ENCODE peak calls at places on chromosomes 4 and X, in eight cellular contexts. One of them, this sample, is unnamed.

GRCh38 chrX:52346462-52347165 is 22.2 kb upstream of the XAGE2 start:
- DNase-seq in transverse colon: no peak
- DNase-seq in iPS-NIHi11: no peak
- DNase-seq in activated T-cell treated with anti-CD3 and anti-CD28 coated beads, Interleukin-2, amount 50 U/mL, for 24 hours: peak
- DNase-seq in myocyte: no peak
- DNase-seq in stimulated activated CD8-positive, alpha-beta memory T cell treated with anti-CD3 and anti-CD28 coated beads, Interleukin-4, amount 100 ng/mL, for 24 hours: no peak
- DNase-seq in sciatic nerve: no peak
- DNase-seq in right lobe of liver: no peak
- DNase-seq in this sample: no peak

GRCh38 chrX:143027262-143027661 is 1.5 kb downstream of the SPANXN4 start:
- DNase-seq in transverse colon: no peak
- DNase-seq in iPS-NIHi11: no peak
- DNase-seq in activated T-cell treated with anti-CD3 and anti-CD28 coated beads, Interleukin-2, amount 50 U/mL, for 24 hours: no peak
- DNase-seq in myocyte: no peak
- DNase-seq in stimulated activated CD8-positive, alpha-beta memory T cell treated with anti-CD3 and anti-CD28 coated beads, Interleukin-4, amount 100 ng/mL, for 24 hours: no peak
- DNase-seq in sciatic nerve: no peak
- DNase-seq in right lobe of liver: no peak
- DNase-seq in this sample: no peak

GRCh38 chr4:7719354-7720174 is 220.1 kb downstream of the AFAP1 start:
- DNase-seq in transverse colon: peak
- DNase-seq in iPS-NIHi11: peak
- DNase-seq in activated T-cell treated with anti-CD3 and anti-CD28 coated beads, Interleukin-2, amount 50 U/mL, for 24 hours: peak
- DNase-seq in myocyte: peak
- DNase-seq in stimulated activated CD8-positive, alpha-beta memory T cell treated with anti-CD3 and anti-CD28 coated beads, Interleukin-4, amount 100 ng/mL, for 24 hours: peak
- DNase-seq in sciatic nerve: peak
- DNase-seq in right lobe of liver: peak
- DNase-seq in this sample: no peak

GRCh38 chr4:108425988-108426387 is 194.4 kb upstream of the RPL34 start:
- DNase-seq in transverse colon: no peak
- DNase-seq in iPS-NIHi11: no peak
- DNase-seq in activated T-cell treated with anti-CD3 and anti-CD28 coated beads, Interleukin-2, amount 50 U/mL, for 24 hours: no peak
- DNase-seq in myocyte: peak
- DNase-seq in stimulated activated CD8-positive, alpha-beta memory T cell treated with anti-CD3 and anti-CD28 coated beads, Interleukin-4, amount 100 ng/mL, for 24 hours: no peak
- DNase-seq in sciatic nerve: no peak
- DNase-seq in right lobe of liver: no peak
- DNase-seq in this sample: no peak

GRCh38 chr4:73021634-73022033 is 47.9 kb downstream of the COX18 start:
- DNase-seq in transverse colon: no peak
- DNase-seq in iPS-NIHi11: peak
- DNase-seq in activated T-cell treated with anti-CD3 and anti-CD28 coated beads, Interleukin-2, amount 50 U/mL, for 24 hours: no peak
- DNase-seq in myocyte: peak
- DNase-seq in stimulated activated CD8-positive, alpha-beta memory T cell treated with anti-CD3 and anti-CD28 coated beads, Interleukin-4, amount 100 ng/mL, for 24 hours: no peak
- DNase-seq in sciatic nerve: no peak
- DNase-seq in right lobe of liver: no peak
- DNase-seq in this sample: no peak

GRCh38 chrX:53398216-53398615 is 24.2 kb downstream of the SMC1A start:
- DNase-seq in transverse colon: no peak
- DNase-seq in iPS-NIHi11: no peak
- DNase-seq in activated T-cell treated with anti-CD3 and anti-CD28 coated beads, Interleukin-2, amount 50 U/mL, for 24 hours: no peak
- DNase-seq in myocyte: no peak
- DNase-seq in stimulated activated CD8-positive, alpha-beta memory T cell treated with anti-CD3 and anti-CD28 coated beads, Interleukin-4, amount 100 ng/mL, for 24 hours: no peak
- DNase-seq in sciatic nerve: no peak
- DNase-seq in right lobe of liver: no peak
- DNase-seq in this sample: no peak

GRCh38 chr4:143381171-143382118 is 44.8 kb downstream of the GAB1 start:
- DNase-seq in transverse colon: peak
- DNase-seq in iPS-NIHi11: no peak
- DNase-seq in activated T-cell treated with anti-CD3 and anti-CD28 coated beads, Interleukin-2, amount 50 U/mL, for 24 hours: no peak
- DNase-seq in myocyte: peak
- DNase-seq in stimulated activated CD8-positive, alpha-beta memory T cell treated with anti-CD3 and anti-CD28 coated beads, Interleukin-4, amount 100 ng/mL, for 24 hours: no peak
- DNase-seq in sciatic nerve: peak
- DNase-seq in right lobe of liver: peak
- DNase-seq in this sample: peak

GRCh38 chr4:150078041-150078995 is at the start of gene DCLK2:
- DNase-seq in transverse colon: peak
- DNase-seq in iPS-NIHi11: peak
- DNase-seq in activated T-cell treated with anti-CD3 and anti-CD28 coated beads, Interleukin-2, amount 50 U/mL, for 24 hours: peak
- DNase-seq in myocyte: peak
- DNase-seq in stimulated activated CD8-positive, alpha-beta memory T cell treated with anti-CD3 and anti-CD28 coated beads, Interleukin-4, amount 100 ng/mL, for 24 hours: no peak
- DNase-seq in sciatic nerve: peak
- DNase-seq in right lobe of liver: peak
- DNase-seq in this sample: peak

GRCh38 chr4:118869808-118870342 is 18.8 kb upstream of the SYNPO2 start:
- DNase-seq in transverse colon: no peak
- DNase-seq in iPS-NIHi11: no peak
- DNase-seq in activated T-cell treated with anti-CD3 and anti-CD28 coated beads, Interleukin-2, amount 50 U/mL, for 24 hours: no peak
- DNase-seq in myocyte: peak
- DNase-seq in stimulated activated CD8-positive, alpha-beta memory T cell treated with anti-CD3 and anti-CD28 coated beads, Interleukin-4, amount 100 ng/mL, for 24 hours: no peak
- DNase-seq in sciatic nerve: no peak
- DNase-seq in right lobe of liver: no peak
- DNase-seq in this sample: no peak

GRCh38 chr4:76572224-76572623 is 137.2 kb downstream of the SHROOM3 start:
- DNase-seq in transverse colon: no peak
- DNase-seq in iPS-NIHi11: no peak
- DNase-seq in activated T-cell treated with anti-CD3 and anti-CD28 coated beads, Interleukin-2, amount 50 U/mL, for 24 hours: no peak
- DNase-seq in myocyte: no peak
- DNase-seq in stimulated activated CD8-positive, alpha-beta memory T cell treated with anti-CD3 and anti-CD28 coated beads, Interleukin-4, amount 100 ng/mL, for 24 hours: no peak
- DNase-seq in sciatic nerve: no peak
- DNase-seq in right lobe of liver: no peak
- DNase-seq in this sample: no peak

GRCh38 chr4:36196145-36196925 is 48.0 kb downstream of the ARAP2 start:
- DNase-seq in transverse colon: no peak
- DNase-seq in iPS-NIHi11: no peak
- DNase-seq in activated T-cell treated with anti-CD3 and anti-CD28 coated beads, Interleukin-2, amount 50 U/mL, for 24 hours: no peak
- DNase-seq in myocyte: no peak
- DNase-seq in stimulated activated CD8-positive, alpha-beta memory T cell treated with anti-CD3 and anti-CD28 coated beads, Interleukin-4, amount 100 ng/mL, for 24 hours: no peak
- DNase-seq in sciatic nerve: no peak
- DNase-seq in right lobe of liver: no peak
- DNase-seq in this sample: no peak

GRCh38 chr4:91025240-91026173 is 898.3 kb downstream of the CCSER1 start:
- DNase-seq in transverse colon: no peak
- DNase-seq in iPS-NIHi11: no peak
- DNase-seq in activated T-cell treated with anti-CD3 and anti-CD28 coated beads, Interleukin-2, amount 50 U/mL, for 24 hours: no peak
- DNase-seq in myocyte: no peak
- DNase-seq in stimulated activated CD8-positive, alpha-beta memory T cell treated with anti-CD3 and anti-CD28 coated beads, Interleukin-4, amount 100 ng/mL, for 24 hours: no peak
- DNase-seq in sciatic nerve: no peak
- DNase-seq in right lobe of liver: no peak
- DNase-seq in this sample: no peak

GRCh38 chr4:110073045-110073845 is 125.2 kb downstream of the ELOVL6 start:
- DNase-seq in transverse colon: no peak
- DNase-seq in iPS-NIHi11: no peak
- DNase-seq in activated T-cell treated with anti-CD3 and anti-CD28 coated beads, Interleukin-2, amount 50 U/mL, for 24 hours: no peak
- DNase-seq in myocyte: no peak
- DNase-seq in stimulated activated CD8-positive, alpha-beta memory T cell treated with anti-CD3 and anti-CD28 coated beads, Interleukin-4, amount 100 ng/mL, for 24 hours: no peak
- DNase-seq in sciatic nerve: no peak
- DNase-seq in right lobe of liver: peak
- DNase-seq in this sample: no peak

GRCh38 chrX:148609766-148610698 is 109.6 kb downstream of the AFF2 start:
- DNase-seq in transverse colon: no peak
- DNase-seq in iPS-NIHi11: peak
- DNase-seq in activated T-cell treated with anti-CD3 and anti-CD28 coated beads, Interleukin-2, amount 50 U/mL, for 24 hours: no peak
- DNase-seq in myocyte: peak
- DNase-seq in stimulated activated CD8-positive, alpha-beta memory T cell treated with anti-CD3 and anti-CD28 coated beads, Interleukin-4, amount 100 ng/mL, for 24 hours: no peak
- DNase-seq in sciatic nerve: no peak
- DNase-seq in right lobe of liver: no peak
- DNase-seq in this sample: no peak

GRCh38 chr4:89416968-89417367 is 109.4 kb upstream of the GPRIN3 start:
- DNase-seq in transverse colon: no peak
- DNase-seq in iPS-NIHi11: no peak
- DNase-seq in activated T-cell treated with anti-CD3 and anti-CD28 coated beads, Interleukin-2, amount 50 U/mL, for 24 hours: no peak
- DNase-seq in myocyte: no peak
- DNase-seq in stimulated activated CD8-positive, alpha-beta memory T cell treated with anti-CD3 and anti-CD28 coated beads, Interleukin-4, amount 100 ng/mL, for 24 hours: no peak
- DNase-seq in sciatic nerve: no peak
- DNase-seq in right lobe of liver: no peak
- DNase-seq in this sample: no peak

GRCh38 chr4:83751336-83751949 is 215.5 kb downstream of the GPAT3 start:
- DNase-seq in transverse colon: no peak
- DNase-seq in iPS-NIHi11: no peak
- DNase-seq in activated T-cell treated with anti-CD3 and anti-CD28 coated beads, Interleukin-2, amount 50 U/mL, for 24 hours: no peak
- DNase-seq in myocyte: no peak
- DNase-seq in stimulated activated CD8-positive, alpha-beta memory T cell treated with anti-CD3 and anti-CD28 coated beads, Interleukin-4, amount 100 ng/mL, for 24 hours: no peak
- DNase-seq in sciatic nerve: no peak
- DNase-seq in right lobe of liver: no peak
- DNase-seq in this sample: no peak

GRCh38 chrX:19888419-19888879 is 1.0 kb upstream of the SH3KBP1 start:
- DNase-seq in transverse colon: no peak
- DNase-seq in iPS-NIHi11: peak
- DNase-seq in activated T-cell treated with anti-CD3 and anti-CD28 coated beads, Interleukin-2, amount 50 U/mL, for 24 hours: no peak
- DNase-seq in myocyte: peak
- DNase-seq in stimulated activated CD8-positive, alpha-beta memory T cell treated with anti-CD3 and anti-CD28 coated beads, Interleukin-4, amount 100 ng/mL, for 24 hours: no peak
- DNase-seq in sciatic nerve: no peak
- DNase-seq in right lobe of liver: no peak
- DNase-seq in this sample: no peak

GRCh38 chrX:128436397-128437103 is 384.3 kb upstream of the ACTRT1 start:
- DNase-seq in transverse colon: no peak
- DNase-seq in iPS-NIHi11: no peak
- DNase-seq in activated T-cell treated with anti-CD3 and anti-CD28 coated beads, Interleukin-2, amount 50 U/mL, for 24 hours: no peak
- DNase-seq in myocyte: no peak
- DNase-seq in stimulated activated CD8-positive, alpha-beta memory T cell treated with anti-CD3 and anti-CD28 coated beads, Interleukin-4, amount 100 ng/mL, for 24 hours: no peak
- DNase-seq in sciatic nerve: no peak
- DNase-seq in right lobe of liver: no peak
- DNase-seq in this sample: no peak

GRCh38 chrX:49661881-49662280 is 33.9 kb downstream of the PAGE1 start:
- DNase-seq in transverse colon: no peak
- DNase-seq in iPS-NIHi11: no peak
- DNase-seq in activated T-cell treated with anti-CD3 and anti-CD28 coated beads, Interleukin-2, amount 50 U/mL, for 24 hours: no peak
- DNase-seq in myocyte: no peak
- DNase-seq in stimulated activated CD8-positive, alpha-beta memory T cell treated with anti-CD3 and anti-CD28 coated beads, Interleukin-4, amount 100 ng/mL, for 24 hours: no peak
- DNase-seq in sciatic nerve: no peak
- DNase-seq in right lobe of liver: no peak
- DNase-seq in this sample: no peak

GRCh38 chr4:126995235-126995634 is 637.5 kb upstream of the INTU start:
- DNase-seq in transverse colon: no peak
- DNase-seq in iPS-NIHi11: no peak
- DNase-seq in activated T-cell treated with anti-CD3 and anti-CD28 coated beads, Interleukin-2, amount 50 U/mL, for 24 hours: no peak
- DNase-seq in myocyte: no peak
- DNase-seq in stimulated activated CD8-positive, alpha-beta memory T cell treated with anti-CD3 and anti-CD28 coated beads, Interleukin-4, amount 100 ng/mL, for 24 hours: no peak
- DNase-seq in sciatic nerve: no peak
- DNase-seq in right lobe of liver: no peak
- DNase-seq in this sample: no peak

GRCh38 chrX:17521871-17522693 is 147.1 kb downstream of the NHS start:
- DNase-seq in transverse colon: peak
- DNase-seq in iPS-NIHi11: peak
- DNase-seq in activated T-cell treated with anti-CD3 and anti-CD28 coated beads, Interleukin-2, amount 50 U/mL, for 24 hours: no peak
- DNase-seq in myocyte: peak
- DNase-seq in stimulated activated CD8-positive, alpha-beta memory T cell treated with anti-CD3 and anti-CD28 coated beads, Interleukin-4, amount 100 ng/mL, for 24 hours: no peak
- DNase-seq in sciatic nerve: no peak
- DNase-seq in right lobe of liver: no peak
- DNase-seq in this sample: no peak

GRCh38 chr4:110869862-110870577 is 247.1 kb upstream of the PITX2 start:
- DNase-seq in transverse colon: no peak
- DNase-seq in iPS-NIHi11: no peak
- DNase-seq in activated T-cell treated with anti-CD3 and anti-CD28 coated beads, Interleukin-2, amount 50 U/mL, for 24 hours: no peak
- DNase-seq in myocyte: no peak
- DNase-seq in stimulated activated CD8-positive, alpha-beta memory T cell treated with anti-CD3 and anti-CD28 coated beads, Interleukin-4, amount 100 ng/mL, for 24 hours: no peak
- DNase-seq in sciatic nerve: no peak
- DNase-seq in right lobe of liver: no peak
- DNase-seq in this sample: no peak

GRCh38 chr4:111937368-111937767 is 207.9 kb upstream of the FAM241A start:
- DNase-seq in transverse colon: no peak
- DNase-seq in iPS-NIHi11: peak
- DNase-seq in activated T-cell treated with anti-CD3 and anti-CD28 coated beads, Interleukin-2, amount 50 U/mL, for 24 hours: no peak
- DNase-seq in myocyte: peak
- DNase-seq in stimulated activated CD8-positive, alpha-beta memory T cell treated with anti-CD3 and anti-CD28 coated beads, Interleukin-4, amount 100 ng/mL, for 24 hours: no peak
- DNase-seq in sciatic nerve: no peak
- DNase-seq in right lobe of liver: no peak
- DNase-seq in this sample: no peak

GRCh38 chr4:65845169-65845568 is 174.9 kb upstream of the EPHA5 start:
- DNase-seq in transverse colon: no peak
- DNase-seq in iPS-NIHi11: no peak
- DNase-seq in activated T-cell treated with anti-CD3 and anti-CD28 coated beads, Interleukin-2, amount 50 U/mL, for 24 hours: no peak
- DNase-seq in myocyte: no peak
- DNase-seq in stimulated activated CD8-positive, alpha-beta memory T cell treated with anti-CD3 and anti-CD28 coated beads, Interleukin-4, amount 100 ng/mL, for 24 hours: no peak
- DNase-seq in sciatic nerve: no peak
- DNase-seq in right lobe of liver: no peak
- DNase-seq in this sample: no peak

GRCh38 chrX:125436855-125437254 is 117.2 kb downstream of the TEX13C start:
- DNase-seq in transverse colon: no peak
- DNase-seq in iPS-NIHi11: no peak
- DNase-seq in activated T-cell treated with anti-CD3 and anti-CD28 coated beads, Interleukin-2, amount 50 U/mL, for 24 hours: no peak
- DNase-seq in myocyte: no peak
- DNase-seq in stimulated activated CD8-positive, alpha-beta memory T cell treated with anti-CD3 and anti-CD28 coated beads, Interleukin-4, amount 100 ng/mL, for 24 hours: no peak
- DNase-seq in sciatic nerve: no peak
- DNase-seq in right lobe of liver: no peak
- DNase-seq in this sample: no peak

GRCh38 chrX:103063191-103063845 is 653 bp downstream of the BEX1 start:
- DNase-seq in transverse colon: no peak
- DNase-seq in iPS-NIHi11: peak
- DNase-seq in activated T-cell treated with anti-CD3 and anti-CD28 coated beads, Interleukin-2, amount 50 U/mL, for 24 hours: no peak
- DNase-seq in myocyte: peak
- DNase-seq in stimulated activated CD8-positive, alpha-beta memory T cell treated with anti-CD3 and anti-CD28 coated beads, Interleukin-4, amount 100 ng/mL, for 24 hours: no peak
- DNase-seq in sciatic nerve: no peak
- DNase-seq in right lobe of liver: no peak
- DNase-seq in this sample: no peak

GRCh38 chr4:99811850-99812249 is 4.8 kb upstream of the DAPP1 start:
- DNase-seq in transverse colon: peak
- DNase-seq in iPS-NIHi11: peak
- DNase-seq in activated T-cell treated with anti-CD3 and anti-CD28 coated beads, Interleukin-2, amount 50 U/mL, for 24 hours: peak
- DNase-seq in myocyte: peak
- DNase-seq in stimulated activated CD8-positive, alpha-beta memory T cell treated with anti-CD3 and anti-CD28 coated beads, Interleukin-4, amount 100 ng/mL, for 24 hours: no peak
- DNase-seq in sciatic nerve: no peak
- DNase-seq in right lobe of liver: no peak
- DNase-seq in this sample: no peak

GRCh38 chrX:44344194-44344593 is 722 bp upstream of the EFHC2 start:
- DNase-seq in transverse colon: peak
- DNase-seq in iPS-NIHi11: no peak
- DNase-seq in activated T-cell treated with anti-CD3 and anti-CD28 coated beads, Interleukin-2, amount 50 U/mL, for 24 hours: peak
- DNase-seq in myocyte: no peak
- DNase-seq in stimulated activated CD8-positive, alpha-beta memory T cell treated with anti-CD3 and anti-CD28 coated beads, Interleukin-4, amount 100 ng/mL, for 24 hours: peak
- DNase-seq in sciatic nerve: no peak
- DNase-seq in right lobe of liver: peak
- DNase-seq in this sample: no peak

GRCh38 chr4:56828784-56829535 is 7.5 kb upstream of the SPINK2 start:
- DNase-seq in transverse colon: no peak
- DNase-seq in iPS-NIHi11: no peak
- DNase-seq in activated T-cell treated with anti-CD3 and anti-CD28 coated beads, Interleukin-2, amount 50 U/mL, for 24 hours: no peak
- DNase-seq in myocyte: peak
- DNase-seq in stimulated activated CD8-positive, alpha-beta memory T cell treated with anti-CD3 and anti-CD28 coated beads, Interleukin-4, amount 100 ng/mL, for 24 hours: no peak
- DNase-seq in sciatic nerve: no peak
- DNase-seq in right lobe of liver: no peak
- DNase-seq in this sample: no peak

GRCh38 chrX:130330706-130331105 is 9.0 kb upstream of the SLC25A14 start:
- DNase-seq in transverse colon: peak
- DNase-seq in iPS-NIHi11: peak
- DNase-seq in activated T-cell treated with anti-CD3 and anti-CD28 coated beads, Interleukin-2, amount 50 U/mL, for 24 hours: peak
- DNase-seq in myocyte: peak
- DNase-seq in stimulated activated CD8-positive, alpha-beta memory T cell treated with anti-CD3 and anti-CD28 coated beads, Interleukin-4, amount 100 ng/mL, for 24 hours: no peak
- DNase-seq in sciatic nerve: no peak
- DNase-seq in right lobe of liver: peak
- DNase-seq in this sample: no peak

GRCh38 chr4:187276786-187277408 is 553.2 kb upstream of the FAT1 start:
- DNase-seq in transverse colon: no peak
- DNase-seq in iPS-NIHi11: no peak
- DNase-seq in activated T-cell treated with anti-CD3 and anti-CD28 coated beads, Interleukin-2, amount 50 U/mL, for 24 hours: no peak
- DNase-seq in myocyte: no peak
- DNase-seq in stimulated activated CD8-positive, alpha-beta memory T cell treated with anti-CD3 and anti-CD28 coated beads, Interleukin-4, amount 100 ng/mL, for 24 hours: no peak
- DNase-seq in sciatic nerve: no peak
- DNase-seq in right lobe of liver: no peak
- DNase-seq in this sample: no peak

GRCh38 chr4:41044165-41044564 is 170.2 kb downstream of the APBB2 start:
- DNase-seq in transverse colon: no peak
- DNase-seq in iPS-NIHi11: no peak
- DNase-seq in activated T-cell treated with anti-CD3 and anti-CD28 coated beads, Interleukin-2, amount 50 U/mL, for 24 hours: no peak
- DNase-seq in myocyte: no peak
- DNase-seq in stimulated activated CD8-positive, alpha-beta memory T cell treated with anti-CD3 and anti-CD28 coated beads, Interleukin-4, amount 100 ng/mL, for 24 hours: no peak
- DNase-seq in sciatic nerve: no peak
- DNase-seq in right lobe of liver: no peak
- DNase-seq in this sample: no peak

GRCh38 chrX:47283015-47283771 is 50.4 kb downstream of the USP11 start:
- DNase-seq in transverse colon: no peak
- DNase-seq in iPS-NIHi11: no peak
- DNase-seq in activated T-cell treated with anti-CD3 and anti-CD28 coated beads, Interleukin-2, amount 50 U/mL, for 24 hours: no peak
- DNase-seq in myocyte: peak
- DNase-seq in stimulated activated CD8-positive, alpha-beta memory T cell treated with anti-CD3 and anti-CD28 coated beads, Interleukin-4, amount 100 ng/mL, for 24 hours: no peak
- DNase-seq in sciatic nerve: peak
- DNase-seq in right lobe of liver: no peak
- DNase-seq in this sample: no peak

GRCh38 chrX:104288961-104289360 is 34.2 kb upstream of the ESX1 start:
- DNase-seq in transverse colon: no peak
- DNase-seq in iPS-NIHi11: no peak
- DNase-seq in activated T-cell treated with anti-CD3 and anti-CD28 coated beads, Interleukin-2, amount 50 U/mL, for 24 hours: no peak
- DNase-seq in myocyte: peak
- DNase-seq in stimulated activated CD8-positive, alpha-beta memory T cell treated with anti-CD3 and anti-CD28 coated beads, Interleukin-4, amount 100 ng/mL, for 24 hours: no peak
- DNase-seq in sciatic nerve: no peak
- DNase-seq in right lobe of liver: no peak
- DNase-seq in this sample: no peak